ENCODE peak calls at places on chromosomes 2 and 18, in ten cellular contexts. L is MM.1S, D is aorta, V is heart right ventricle, Y is uterus, E is stomach, P is mesenchymal stem cell, U is breast epithelium, A is kidney, R is cardiac muscle cell. F is an unnamed sample.

GRCh38 chr2:5766051-5766450 is 73.9 kb downstream of the SOX11 start:
- DNase-seq in V (no peak), D (no peak), P (no peak), R (no peak), A (no peak), U (no peak), Y (no peak), E (no peak), L (no peak), F (no peak)

GRCh38 chr2:130790808-130791616 is 35.7 kb downstream of the AMER3 start:
- DNase-seq in V (no peak), L (no peak), A (no peak), Y (no peak), R (no peak), U (no peak), P (no peak), D (no peak), E (no peak), F (no peak)

GRCh38 chr18:32271649-32272324 is 81.9 kb downstream of the MEP1B start:
- DNase-seq in A (no peak), E (no peak), V (no peak), L (peak; percentile 40), Y (no peak), D (no peak), R (peak; percentile 77), U (no peak), P (peak; percentile 45), F (peak; percentile 61)

GRCh38 chr18:51397347-51397962 is 200.0 kb upstream of the MEX3C start:
- DNase-seq in A (no peak), E (no peak), R (no peak), Y (no peak), P (no peak), D (no peak), L (no peak), U (no peak), V (no peak), F (no peak)

GRCh38 chr2:235930701-235931100 is 237.5 kb downstream of the GBX2 start:
- DNase-seq in V (no peak), D (no peak), Y (no peak), A (no peak), R (no peak), U (no peak), P (no peak), L (no peak), E (peak; percentile 23), F (peak; percentile 35)

GRCh38 chr2:27291865-27292264 is 9.6 kb downstream of the TRIM54 start:
- DNase-seq in L (no peak), R (no peak), U (no peak), P (no peak), D (no peak), Y (no peak), E (no peak), V (no peak), A (no peak), F (peak; percentile 80)

GRCh38 chr2:211159972-211160371 is 603.6 kb downstream of the CPS1 start:
- DNase-seq in A (no peak), L (no peak), V (no peak), Y (no peak), E (no peak), U (no peak), P (no peak), D (no peak), R (no peak), F (no peak)

GRCh38 chr2:204749319-204749718 is 204.0 kb downstream of the PARD3B start:
- DNase-seq in P (no peak), E (no peak), R (peak; percentile 62), A (no peak), U (no peak), D (no peak), L (no peak), Y (no peak), V (no peak), F (no peak)

GRCh38 chr2:159595410-159596046 is 20.8 kb downstream of the BAZ2B start:
- DNase-seq in R (no peak), A (no peak), P (peak; percentile 53), V (no peak), Y (no peak), U (no peak), E (no peak), D (no peak), L (no peak), F (no peak)

GRCh38 chr2:226450141-226450540 is 349.5 kb downstream of the IRS1 start:
- DNase-seq in P (no peak), L (no peak), V (no peak), Y (no peak), R (no peak), U (no peak), E (no peak), A (no peak), D (no peak), F (no peak)

GRCh38 chr2:227127236-227127635 is 36.8 kb downstream of the COL4A4 start:
- DNase-seq in V (no peak), Y (no peak), D (no peak), A (no peak), R (no peak), P (no peak), L (no peak), E (no peak), U (no peak), F (no peak)

GRCh38 chr2:37869756-37870155 is 55.3 kb upstream of the RMDN2 start:
- DNase-seq in A (no peak), L (no peak), U (no peak), E (no peak), P (peak; percentile 17), V (no peak), D (no peak), R (peak; percentile 28), Y (no peak), F (no peak)

GRCh38 chr2:234178309-234179030 is 128.0 kb downstream of the SPP2 start:
- DNase-seq in U (no peak), E (no peak), A (no peak), R (peak; percentile 44), P (peak; percentile 13), Y (no peak), L (no peak), D (no peak), V (no peak), F (peak; percentile 65)

DNA sequence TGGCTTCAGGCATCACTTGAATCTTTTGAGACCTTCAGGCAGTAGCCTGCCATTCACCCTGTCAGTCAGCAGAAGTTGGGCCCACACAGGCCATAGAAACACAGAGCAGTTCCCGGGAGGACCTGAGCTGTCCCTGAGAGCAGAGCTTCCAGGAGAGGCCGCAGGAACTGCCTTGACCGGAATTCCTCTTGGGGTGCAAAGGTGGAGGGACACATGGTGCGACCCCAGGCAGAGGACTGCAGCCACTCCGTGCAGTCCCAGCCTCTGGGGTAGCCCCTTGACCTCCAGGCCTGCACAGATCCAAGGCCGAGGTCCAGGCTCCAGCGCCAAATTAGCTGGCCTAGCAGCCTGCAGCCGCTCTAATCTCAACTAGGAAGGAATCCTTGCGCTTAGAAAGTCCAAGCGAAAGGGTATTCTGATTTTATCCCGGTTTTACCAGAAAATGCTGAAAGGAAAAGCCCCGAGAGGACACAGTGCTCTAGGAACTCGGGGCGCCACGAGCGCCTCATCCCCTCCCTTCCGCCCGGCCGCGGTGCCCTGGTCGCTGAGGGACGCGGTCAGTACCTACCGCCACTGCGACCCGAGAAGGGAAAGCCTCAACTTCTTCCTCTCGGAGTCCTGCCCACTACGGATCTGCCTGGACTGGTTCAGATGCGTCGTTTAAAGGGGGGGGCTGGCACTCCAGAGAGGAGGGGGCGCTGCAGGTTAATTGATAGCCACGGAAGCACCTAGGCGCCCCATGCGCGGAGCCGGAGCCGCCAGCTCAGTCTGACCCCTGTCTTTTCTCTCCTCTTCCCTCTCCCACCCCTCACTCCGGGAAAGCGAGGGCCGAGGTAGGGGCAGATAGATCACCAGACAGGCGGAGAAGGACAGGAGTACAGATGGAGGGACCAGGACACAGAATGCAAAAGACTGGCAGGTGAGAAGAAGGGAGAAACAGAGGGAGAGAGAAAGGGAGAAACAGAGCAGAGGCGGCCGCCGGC is 5.4 kb downstream of the SIX2 start:
- DNase-seq in R (no peak), P (no peak), A (no peak), Y (no peak), L (no peak), U (no peak), E (no peak), V (no peak), D (no peak), F (peak; percentile 71)
- H3K9me3 ChIP-seq in R (no peaks in the 10 kb centered on the region), P (no peaks in the 10 kb centered on the region), A (no peaks in the 10 kb centered on the region), Y (no peaks in the 10 kb centered on the region), L (no peaks in the 10 kb centered on the region), U (no peaks in the 10 kb centered on the region), E (no peaks in the 10 kb centered on the region), V (no peaks in the 10 kb centered on the region), D (no peaks in the 10 kb centered on the region), F (no peaks in the 10 kb centered on the region)

GRCh38 chr2:237327191-237327590 is 86.8 kb downstream of the COL6A3 start:
- DNase-seq in A (no peak), U (no peak), V (no peak), R (no peak), Y (no peak), E (no peak), L (no peak), P (peak; percentile 43), D (no peak), F (no peak)
- H3K4me1 ChIP-seq in A (no peaks in the 10 kb centered on the region), U (no peaks in the 10 kb centered on the region), V (peaks cover 17% of the 10 kb centered on the region), R (no peaks in the 10 kb centered on the region), Y (peaks cover 10% of the 10 kb centered on the region), E (peaks cover 62% of the 10 kb centered on the region), L (no peaks in the 10 kb centered on the region), P (peaks cover 8% of the 10 kb centered on the region), D (no peaks in the 10 kb centered on the region), F (no peaks in the 10 kb centered on the region)

GRCh38 chr2:98501223-98501622 is 56.6 kb downstream of the INPP4A start:
- DNase-seq in D (no peak), V (no peak), E (no peak), Y (no peak), P (no peak), U (no peak), R (no peak), A (no peak), L (no peak), F (no peak)

GRCh38 chr2:98494699-98495098 is 50.0 kb downstream of the INPP4A start:
- DNase-seq in L (no peak), R (no peak), Y (no peak), U (no peak), E (no peak), D (no peak), A (no peak), V (no peak), P (no peak), F (no peak)

GRCh38 chr2:98498703-98499445 is 54.2 kb downstream of the INPP4A start:
- DNase-seq in U (no peak), R (no peak), Y (no peak), D (no peak), E (no peak), P (no peak), V (no peak), L (no peak), A (no peak), F (no peak)

GRCh38 chr2:98500561-98500960 is 55.9 kb downstream of the INPP4A start:
- DNase-seq in P (no peak), L (no peak), R (no peak), D (no peak), Y (no peak), A (no peak), E (no peak), V (no peak), U (no peak), F (no peak)

GRCh38 chr2:98496750-98497493 is 52.3 kb downstream of the INPP4A start:
- DNase-seq in Y (no peak), D (no peak), P (no peak), V (no peak), R (no peak), L (no peak), U (no peak), E (no peak), A (no peak), F (no peak)
- H3K9me3 ChIP-seq in Y (no peaks in the 10 kb centered on the region), D (no peaks in the 10 kb centered on the region), P (no peaks in the 10 kb centered on the region), V (peaks cover 6% of the 10 kb centered on the region), R (no peaks in the 10 kb centered on the region), L (no peaks in the 10 kb centered on the region), U (peaks cover 10% of the 10 kb centered on the region), E (no peaks in the 10 kb centered on the region), A (no peaks in the 10 kb centered on the region), F (peaks cover 43% of the 10 kb centered on the region)

GRCh38 chr2:85794491-85795121 is 40.8 kb downstream of the ATOH8 start:
- DNase-seq in P (no peak), V (no peak), R (no peak), A (peak; percentile 57), D (peak; percentile 56), U (no peak), E (no peak), L (no peak), Y (no peak), F (no peak)
- H3K4me1 ChIP-seq in P (peaks cover 43% of the 10 kb centered on the region), V (peaks cover 73% of the 10 kb centered on the region), R (no peaks in the 10 kb centered on the region), A (peaks cover 19% of the 10 kb centered on the region), D (peaks cover 3% of the 10 kb centered on the region), U (peaks cover 3% of the 10 kb centered on the region), E (peaks cover 67% of the 10 kb centered on the region), L (no peaks in the 10 kb centered on the region), Y (peaks cover 5% of the 10 kb centered on the region), F (no peaks in the 10 kb centered on the region)